ENCODE peak calls at places on chromosomes 16 and 17, in seven cellular contexts. D is stimulated activated CD4-positive, alpha-beta T cell treated with anti-CD3 and anti-CD28 coated beads, Interleukin-15, amount 100 ng/mL, for 1 hour; C is EL; L is fibroblast of villous mesenchyme; J is T-helper 17 cell; S is stimulated activated CD8-positive, alpha-beta memory T cell treated with anti-CD3 and anti-CD28 coated beads, Interleukin-7, amount 100 ng/mL, for 1 hour; K is body of pancreas. E is an unnamed sample.
A peak's percentile ranks its signal among the peaks of the same experiment; 100 is the strongest.

GRCh38 chr17:79338589-79338988 is 264.0 kb downstream of the ENGASE start:
- DNase-seq in D (no peak), K (no peak), S (no peak), C (peak; percentile 39), J (no peak), L (no peak), E (no peak)

GRCh38 chr16:54244061-54244886 is 42.3 kb downstream of the IRX3 start:
- DNase-seq in L (no peak), D (no peak), J (no peak), C (no peak), K (no peak), S (no peak), E (no peak)

GRCh38 chr16:4319454-4319853 is 3.6 kb downstream of the GLIS2 start:
- DNase-seq in L (peak; percentile 43), D (no peak), K (no peak), S (no peak), J (peak; percentile 50), C (no peak), E (no peak)

GRCh38 chr16:55730115-55730514 is 74.3 kb downstream of the SLC6A2 start:
- DNase-seq in D (no peak), C (no peak), S (no peak), K (no peak), J (no peak), L (no peak), E (no peak)

GRCh38 chr17:83173180-83173996 is 94.0 kb downstream of the METRNL start:
- DNase-seq in K (no peak), J (no peak), L (no peak), C (no peak), D (no peak), S (no peak), E (no peak)

GRCh38 chr17:57552114-57552601 is 192.9 kb downstream of the CCDC182 start:
- DNase-seq in D (no peak), J (no peak), C (no peak), K (no peak), L (peak; percentile 76), S (no peak), E (no peak)

GRCh38 chr17:68351395-68351794 is 60.1 kb downstream of the ARSG start:
- DNase-seq in K (peak; percentile 37), D (no peak), J (no peak), L (peak; percentile 52), C (peak; percentile 21), S (no peak), E (no peak)

GRCh38 chr16:2296662-2297505 is 29.0 kb upstream of the RNPS1 start:
- DNase-seq in D (no peak), K (peak; percentile 68), S (no peak), C (peak; percentile 44), J (no peak), L (peak; percentile 16), E (no peak)

GRCh38 chr16:81693467-81694303 is 85.4 kb upstream of the PLCG2 start:
- DNase-seq in C (peak; percentile 53), K (no peak), J (no peak), L (peak; percentile 64), D (no peak), S (no peak), E (no peak)

GRCh38 chr17:65191805-65192740 is 54.9 kb downstream of the RGS9 start:
- DNase-seq in L (peak; percentile 73), D (no peak), S (no peak), C (peak; percentile 76), J (no peak), K (no peak), E (no peak)

GRCh38 chr17:75536401-75536800 is 10.9 kb downstream of the LLGL2 start:
- DNase-seq in D (no peak), C (no peak), J (no peak), K (no peak), S (no peak), L (no peak), E (no peak)

GRCh38 chr16:31428638-31429247 is 583 bp upstream of the COX6A2 start:
- DNase-seq in J (no peak), D (no peak), L (no peak), S (no peak), C (no peak), K (no peak), E (no peak)

GRCh38 chr17:43021739-43022512 is at the start of gene VAT1:
- DNase-seq in K (peak; percentile 86), L (peak; percentile 80), S (peak; percentile 29), C (peak; percentile 79), J (peak; percentile 41), D (peak; percentile 34), E (no peak)

GRCh38 chr16:78196527-78196926 is 97.1 kb downstream of the WWOX start:
- DNase-seq in S (no peak), K (no peak), J (no peak), D (no peak), L (no peak), C (no peak), E (no peak)

GRCh38 chr17:29565643-29566472 is 979 bp downstream of the ABHD15 start:
- DNase-seq in J (peak; percentile 49), K (peak; percentile 65), L (no peak), S (no peak), C (no peak), D (no peak), E (no peak)

GRCh38 chr17:4483012-4483840 is 15.5 kb upstream of the SPNS2 start:
- DNase-seq in K (peak; percentile 90), J (no peak), S (no peak), L (no peak), D (no peak), C (peak; percentile 27), E (no peak)

GRCh38 chr17:54844262-54844661 is 56.4 kb upstream of the TOM1L1 start:
- DNase-seq in J (no peak), C (no peak), S (no peak), K (no peak), L (no peak), D (no peak), E (no peak)

GRCh38 chr17:72393553-72393952 is 272.7 kb downstream of the SOX9 start:
- DNase-seq in J (no peak), S (no peak), C (peak; percentile 96), L (peak; percentile 68), K (no peak), D (no peak), E (no peak)

GRCh38 chr17:68693896-68694295 is 92.7 kb upstream of the FAM20A start:
- DNase-seq in C (no peak), K (no peak), D (no peak), S (no peak), L (no peak), J (no peak), E (no peak)

E was measured in BJ.